ENCODE peak calls at places on chromosomes 13 and 19, in four cellular contexts. V, U, F and Y are unnamed samples.

GRCh38 chr13:58376775-58377174 is 745.2 kb downstream of the PCDH17 start:
- DNase-seq in V (no peak), U (no peak), F (no peak), Y (no peak)

GRCh38 chr13:110444226-110444653 is 117.3 kb downstream of the RAB20 start:
- DNase-seq in V (no peak), U (peak), F (no peak), Y (no peak)

GRCh38 chr13:40304391-40304790 is 362.1 kb downstream of the FOXO1 start:
- DNase-seq in V (no peak), U (no peak), F (no peak), Y (no peak)

GRCh38 chr13:45518525-45519235 is 53.9 kb downstream of the COG3 start:
- DNase-seq in V (no peak), U (peak), F (no peak), Y (no peak)

GRCh38 chr19:54905411-54905810 is 537 bp upstream of the NCR1 start:
- DNase-seq in V (no peak), U (no peak), F (no peak), Y (no peak)

GRCh38 chr13:25738342-25738771 is 313.5 kb downstream of the SHISA2 start:
- DNase-seq in V (no peak), U (no peak), F (no peak), Y (no peak)

GRCh38 chr13:59531571-59532091 is 632.1 kb downstream of the DIAPH3 start:
- DNase-seq in V (no peak), U (peak), F (peak), Y (peak)

GRCh38 chr13:34578471-34578870 is 363.6 kb upstream of the NBEA start:
- DNase-seq in V (no peak), U (no peak), F (no peak), Y (no peak)

GRCh38 chr19:19514215-19514633 is 1.1 kb downstream of the TSSK6 start:
- DNase-seq in V (no peak), U (no peak), F (peak), Y (no peak)

GRCh38 chr19:56118666-56119584 is 2.2 kb downstream of the ZNF787 start:
- DNase-seq in V (no peak), U (no peak), F (no peak), Y (no peak)
- H3K4me3 ChIP-seq in V (peak), U (no peak), F (peak), Y (peak)

DNA sequence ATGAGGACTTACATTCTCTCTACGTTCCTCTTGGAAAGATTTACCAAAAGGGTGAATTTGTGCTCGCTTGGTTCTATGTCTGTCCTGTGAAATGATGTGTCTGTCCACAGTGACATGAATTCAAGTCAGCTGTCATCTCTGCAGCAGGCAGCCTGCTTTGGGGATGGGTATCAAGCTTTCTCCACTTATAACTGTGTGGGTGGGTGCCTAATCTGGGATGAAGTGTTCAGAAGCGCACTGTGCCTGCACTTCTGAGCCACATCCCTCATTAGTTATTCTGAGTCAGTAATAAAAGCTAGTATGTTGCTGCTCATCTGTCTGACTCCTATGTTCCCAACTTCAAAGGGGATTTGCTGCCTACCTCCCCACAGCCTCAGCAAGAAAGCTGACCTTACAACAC is 86.1 kb upstream of the TUBA3C start:
- DNase-seq in V (no peak), U (no peak), F (no peak), Y (no peak)
- H3K4me3 ChIP-seq in V (no peak), U (no peak), F (no peak), Y (no peak)

DNA sequence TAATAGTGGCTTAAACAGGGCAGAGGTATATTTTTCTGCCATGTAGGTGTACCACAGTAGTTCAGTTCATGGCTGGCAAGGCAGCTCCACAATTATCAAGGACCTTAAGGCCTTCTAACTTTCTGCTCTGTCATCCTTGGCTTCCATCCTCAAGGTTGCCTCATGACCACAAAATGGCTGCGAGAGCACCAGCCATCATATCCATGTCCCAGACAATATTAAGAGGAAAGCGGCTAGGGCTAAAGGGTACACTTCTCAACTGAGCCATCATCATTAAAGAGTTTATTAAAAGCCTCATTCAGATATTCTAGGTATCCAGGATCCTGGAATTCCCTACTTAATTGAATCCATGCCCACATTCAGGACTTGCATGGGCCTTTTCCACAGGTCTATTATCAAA is 62.7 kb upstream of the MRI1 start:
- DNase-seq in V (no peak), U (no peak), F (no peak), Y (no peak)
- H3K4me3 ChIP-seq in V (no peak), U (no peak), F (no peak), Y (no peak)

GRCh38 chr13:89514534-89515312 is 1832.8 kb upstream of the MIR17HG start:
- DNase-seq in V (peak), U (peak), F (no peak), Y (no peak)
- H3K4me3 ChIP-seq in V (no peak), U (no peak), F (no peak), Y (no peak)

DNA sequence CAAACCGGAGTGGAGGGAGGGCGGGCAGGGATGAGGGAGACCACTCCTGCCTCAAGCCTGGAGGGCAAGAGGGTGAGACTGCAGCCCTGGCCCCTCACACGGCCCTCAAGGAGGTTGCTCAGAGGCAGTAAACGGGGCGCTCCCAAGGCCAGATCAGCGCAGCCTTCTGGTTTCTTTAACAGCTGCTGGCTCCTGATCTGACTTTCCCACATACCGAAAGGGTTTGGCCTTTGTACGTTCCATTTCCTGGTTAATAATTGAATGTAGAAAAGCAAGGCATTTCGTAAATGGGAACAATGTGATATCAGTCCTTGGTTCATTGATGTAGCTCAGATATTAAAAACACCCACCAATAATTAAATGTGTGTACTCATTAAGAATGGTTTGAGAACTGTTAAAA is 71.5 kb downstream of the GGACT start:
- DNase-seq in V (peak), U (no peak), F (no peak), Y (no peak)
- H3K4me3 ChIP-seq in V (no peak), U (no peak), F (no peak), Y (no peak)

GRCh38 chr13:112616586-112617381 is 28.8 kb upstream of the TUBGCP3 start:
- DNase-seq in V (peak), U (peak), F (no peak), Y (no peak)
- H3K4me3 ChIP-seq in V (no peak), U (no peak), F (no peak), Y (no peak)

GRCh38 chr13:27919934-27920676 is at the start of gene PDX1:
- DNase-seq in V (peak), U (no peak), F (no peak), Y (no peak)

GRCh38 chr13:27920677-27921420 is 1.0 kb downstream of the PDX1 start:
- DNase-seq in V (peak), U (peak), F (no peak), Y (no peak)

GRCh38 chr13:27922974-27923612 is 3.3 kb downstream of the PDX1 start:
- DNase-seq in V (no peak), U (no peak), F (no peak), Y (no peak)

GRCh38 chr13:27921961-27922910 is 2.4 kb downstream of the PDX1 start:
- DNase-seq in V (no peak), U (no peak), F (no peak), Y (no peak)

DNA sequence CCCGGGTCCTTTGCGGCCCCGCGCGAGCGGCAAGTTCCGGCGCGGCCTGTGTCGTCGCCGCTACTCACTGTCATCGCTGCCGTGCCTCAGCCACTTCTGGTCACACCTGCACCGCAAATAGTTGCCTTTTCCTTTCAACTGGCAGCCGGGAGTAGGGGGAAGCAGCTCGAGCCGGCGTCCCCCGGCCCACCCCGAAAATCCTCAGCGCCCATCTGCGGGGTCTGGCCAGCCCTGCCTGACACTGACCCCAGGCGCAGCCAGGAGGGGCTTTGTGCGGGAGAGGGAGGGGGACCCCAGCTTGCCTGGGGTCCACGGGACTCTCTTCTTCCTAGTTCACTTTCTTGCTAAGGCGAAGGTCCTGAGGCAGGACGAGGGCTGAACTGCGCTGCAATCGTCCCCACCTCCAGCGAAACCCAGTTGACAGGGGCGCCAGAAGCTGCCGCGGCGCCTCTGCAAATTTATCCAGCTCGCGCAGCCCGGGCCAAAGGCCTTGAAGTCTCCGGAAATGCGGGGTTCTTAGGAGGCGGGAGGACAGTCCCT is 1.7 kb downstream of the PDX1 start:
- DNase-seq in V (no peak), U (no peak), F (no peak), Y (no peak)
- H3K4me3 ChIP-seq in V (no peak), U (peak), F (peak), Y (peak)